ENCODE peak calls at places on chromosomes 11 and 22, in nine cellular contexts. One of them, this sample, is unnamed.

GRCh38 chr22:50305658-50306566 is 1.5 kb downstream of the PLXNB2 start:
- DNase-seq in germinal center: peak
- DNase-seq in mucosa of descending colon: peak
- DNase-seq in iPS DF 6.9: no peak
- DNase-seq in H7: no peak
- DNase-seq in stimulated activated CD4-positive, alpha-beta T cell treated with anti-CD3 and anti-CD28 coated beads, Interleukin-2, amount 100 ng/mL, for 24 hours: no peak
- DNase-seq in Right ventricle myocardium inferior: peak
- DNase-seq in body of pancreas: peak
- DNase-seq in Calu3: peak
- DNase-seq in this sample: peak

GRCh38 chr11:2898366-2899079 is 12.9 kb upstream of the CDKN1C start:
- DNase-seq in mucosa of descending colon: peak
- DNase-seq in Calu3: peak
- DNase-seq in germinal center: no peak
- DNase-seq in H7: no peak
- DNase-seq in iPS DF 6.9: no peak
- DNase-seq in body of pancreas: peak
- DNase-seq in stimulated activated CD4-positive, alpha-beta T cell treated with anti-CD3 and anti-CD28 coated beads, Interleukin-2, amount 100 ng/mL, for 24 hours: peak
- DNase-seq in Right ventricle myocardium inferior: no peak
- DNase-seq in this sample: peak

GRCh38 chr11:96272542-96273306 is 70.3 kb downstream of the MAML2 start:
- DNase-seq in body of pancreas: peak
- DNase-seq in germinal center: no peak
- DNase-seq in iPS DF 6.9: no peak
- DNase-seq in H7: no peak
- DNase-seq in Right ventricle myocardium inferior: no peak
- DNase-seq in mucosa of descending colon: no peak
- DNase-seq in Calu3: peak
- DNase-seq in stimulated activated CD4-positive, alpha-beta T cell treated with anti-CD3 and anti-CD28 coated beads, Interleukin-2, amount 100 ng/mL, for 24 hours: no peak
- DNase-seq in this sample: no peak

GRCh38 chr11:67546852-67547251 is 23.6 kb upstream of the CABP2 start:
- DNase-seq in germinal center: no peak
- DNase-seq in mucosa of descending colon: no peak
- DNase-seq in H7: no peak
- DNase-seq in iPS DF 6.9: no peak
- DNase-seq in Calu3: no peak
- DNase-seq in body of pancreas: peak
- DNase-seq in stimulated activated CD4-positive, alpha-beta T cell treated with anti-CD3 and anti-CD28 coated beads, Interleukin-2, amount 100 ng/mL, for 24 hours: no peak
- DNase-seq in Right ventricle myocardium inferior: no peak
- DNase-seq in this sample: no peak

GRCh38 chr11:97445561-97445960 is 1055.7 kb downstream of the JRKL start:
- DNase-seq in Right ventricle myocardium inferior: no peak
- DNase-seq in Calu3: no peak
- DNase-seq in body of pancreas: no peak
- DNase-seq in germinal center: no peak
- DNase-seq in mucosa of descending colon: no peak
- DNase-seq in stimulated activated CD4-positive, alpha-beta T cell treated with anti-CD3 and anti-CD28 coated beads, Interleukin-2, amount 100 ng/mL, for 24 hours: no peak
- DNase-seq in iPS DF 6.9: no peak
- DNase-seq in H7: no peak
- DNase-seq in this sample: no peak

GRCh38 chr11:93974759-93975158 is 46.4 kb upstream of the HEPHL1 start:
- DNase-seq in H7: no peak
- DNase-seq in body of pancreas: no peak
- DNase-seq in mucosa of descending colon: no peak
- DNase-seq in Calu3: no peak
- DNase-seq in iPS DF 6.9: no peak
- DNase-seq in stimulated activated CD4-positive, alpha-beta T cell treated with anti-CD3 and anti-CD28 coated beads, Interleukin-2, amount 100 ng/mL, for 24 hours: no peak
- DNase-seq in Right ventricle myocardium inferior: no peak
- DNase-seq in germinal center: no peak
- DNase-seq in this sample: no peak

GRCh38 chr11:77231800-77232199 is 69.7 kb downstream of the GDPD4 start:
- DNase-seq in iPS DF 6.9: no peak
- DNase-seq in body of pancreas: no peak
- DNase-seq in H7: no peak
- DNase-seq in Calu3: no peak
- DNase-seq in mucosa of descending colon: no peak
- DNase-seq in germinal center: no peak
- DNase-seq in Right ventricle myocardium inferior: no peak
- DNase-seq in stimulated activated CD4-positive, alpha-beta T cell treated with anti-CD3 and anti-CD28 coated beads, Interleukin-2, amount 100 ng/mL, for 24 hours: no peak
- DNase-seq in this sample: no peak

GRCh38 chr11:17611503-17612220 is 64.6 kb downstream of the OTOG start:
- DNase-seq in mucosa of descending colon: no peak
- DNase-seq in germinal center: no peak
- DNase-seq in Right ventricle myocardium inferior: no peak
- DNase-seq in stimulated activated CD4-positive, alpha-beta T cell treated with anti-CD3 and anti-CD28 coated beads, Interleukin-2, amount 100 ng/mL, for 24 hours: no peak
- DNase-seq in H7: no peak
- DNase-seq in Calu3: no peak
- DNase-seq in body of pancreas: no peak
- DNase-seq in iPS DF 6.9: no peak
- DNase-seq in this sample: no peak

GRCh38 chr22:42549329-42550060 is 4.3 kb upstream of the SERHL2 start:
- DNase-seq in germinal center: no peak
- DNase-seq in mucosa of descending colon: no peak
- DNase-seq in Right ventricle myocardium inferior: no peak
- DNase-seq in H7: peak
- DNase-seq in stimulated activated CD4-positive, alpha-beta T cell treated with anti-CD3 and anti-CD28 coated beads, Interleukin-2, amount 100 ng/mL, for 24 hours: no peak
- DNase-seq in Calu3: no peak
- DNase-seq in body of pancreas: no peak
- DNase-seq in iPS DF 6.9: no peak
- DNase-seq in this sample: no peak

GRCh38 chr11:108508653-108509593 is 10.7 kb upstream of the POGLUT3 start:
- DNase-seq in Right ventricle myocardium inferior: no peak
- DNase-seq in stimulated activated CD4-positive, alpha-beta T cell treated with anti-CD3 and anti-CD28 coated beads, Interleukin-2, amount 100 ng/mL, for 24 hours: no peak
- DNase-seq in mucosa of descending colon: peak
- DNase-seq in germinal center: no peak
- DNase-seq in H7: no peak
- DNase-seq in body of pancreas: no peak
- DNase-seq in iPS DF 6.9: no peak
- DNase-seq in Calu3: no peak
- DNase-seq in this sample: no peak

This sample was measured in kidney.